ENCODE peak calls at places on chromosomes 2 and 18, in seven cellular contexts. E is heart right ventricle, Q is lung, X is K562, V is mucosa of descending colon, Z is Peyer's patch, A is astrocyte. L is an unnamed sample. For H3K4me1, the result is how much of the 10 kb centered on the place peaks cover.

GRCh38 chr2:72973566-72974435 is 56.5 kb downstream of the EMX1 start:
- DNase-seq in E (peak), Q (no peak), X (peak), V (peak), Z (peak), A (peak), L (peak)

GRCh38 chr2:159140070-159140774 is 146.3 kb downstream of the WDSUB1 start:
- DNase-seq in E (no peak), Q (no peak), X (no peak), V (no peak), Z (no peak), A (peak), L (no peak)

GRCh38 chr2:47905454-47906260 is 641 bp downstream of the FBXO11 start:
- DNase-seq in E (peak), Q (peak), X (no peak), V (peak), Z (peak), A (peak), L (peak)

GRCh38 chr18:75365230-75365629 is 62.3 kb downstream of the SMIM21 start:
- DNase-seq in E (no peak), Q (no peak), X (no peak), V (no peak), Z (no peak), A (no peak), L (no peak)

GRCh38 chr2:197599285-197599965 is 76.0 kb downstream of the RFTN2 start:
- DNase-seq in E (no peak), Q (peak), X (peak), V (peak), Z (no peak), A (no peak), L (no peak)

GRCh38 chr2:36831185-36831584 is 134.7 kb downstream of the VIT start:
- DNase-seq in E (no peak), Q (no peak), X (no peak), V (no peak), Z (no peak), A (no peak), L (no peak)

GRCh38 chr2:207459990-207460757 is 69.6 kb upstream of the CREB1 start:
- DNase-seq in E (no peak), Q (no peak), X (no peak), V (no peak), Z (no peak), A (no peak), L (no peak)

GRCh38 chr2:119522561-119523110 is 1.6 kb downstream of the SCTR start:
- DNase-seq in E (no peak), Q (no peak), X (no peak), V (no peak), Z (no peak), A (no peak), L (no peak)

GRCh38 chr2:224196789-224197188 is 157.7 kb upstream of the SERPINE2 start:
- DNase-seq in E (no peak), Q (no peak), X (no peak), V (no peak), Z (no peak), A (no peak), L (no peak)

GRCh38 chr2:167104691-167105090 is 216.4 kb downstream of the XIRP2 start:
- DNase-seq in E (no peak), Q (no peak), X (no peak), V (no peak), Z (no peak), A (no peak), L (no peak)

GRCh38 chr2:174512345-174512744 is 25.5 kb upstream of the GPR155 start:
- DNase-seq in E (no peak), Q (no peak), X (no peak), V (no peak), Z (no peak), A (no peak), L (no peak)

GRCh38 chr18:39500320-39500719 is 1934.7 kb upstream of the CELF4 start:
- DNase-seq in E (no peak), Q (no peak), X (no peak), V (no peak), Z (no peak), A (no peak), L (no peak)

GRCh38 chr2:101596346-101596745 is 101.2 kb upstream of the MAP4K4 start:
- DNase-seq in E (no peak), Q (no peak), X (no peak), V (no peak), Z (no peak), A (peak), L (no peak)

GRCh38 chr2:38751847-38752410 is 768 bp upstream of the SRSF7 start:
- DNase-seq in E (no peak), Q (no peak), X (peak), V (no peak), Z (no peak), A (no peak), L (no peak)

GRCh38 chr2:169828141-169828811 is 1.0 kb downstream of the UBR3 start:
- DNase-seq in E (peak), Q (peak), X (peak), V (peak), Z (peak), A (peak), L (peak)

GRCh38 chr2:217061916-217062315 is 202.1 kb upstream of the TNP1 start:
- DNase-seq in E (no peak), Q (no peak), X (no peak), V (no peak), Z (no peak), A (no peak), L (no peak)

GRCh38 chr2:101986804-101987740 is 4.7 kb upstream of the IL1R2 start:
- DNase-seq in E (no peak), Q (no peak), X (no peak), V (peak), Z (peak), A (no peak), L (peak)

GRCh38 chr18:74146756-74147155 is 878 bp downstream of the FBXO15 start:
- DNase-seq in E (no peak), Q (no peak), X (no peak), V (no peak), Z (no peak), A (peak), L (no peak)

GRCh38 chr2:200131307-200131706 is 175.2 kb upstream of the SPATS2L start:
- DNase-seq in E (no peak), Q (no peak), X (no peak), V (no peak), Z (no peak), A (peak), L (no peak)

GRCh38 chr2:24833821-24834732 is 40.9 kb downstream of the CENPO start:
- DNase-seq in E (no peak), Q (no peak), X (no peak), V (no peak), Z (no peak), A (no peak), L (no peak)
- H3K4me3 ChIP-seq in E (no peak), Q (no peak), X (no peak), V (no peak), Z (no peak), A (no peak), L (no peak)

GRCh38 chr2:205998601-205999000 is 87.4 kb downstream of the INO80D start:
- DNase-seq in E (no peak), Q (no peak), X (no peak), V (no peak), Z (no peak), A (peak), L (no peak)

GRCh38 chr2:205990104-205990503 is 95.9 kb downstream of the INO80D start:
- DNase-seq in E (no peak), Q (no peak), X (no peak), V (no peak), Z (no peak), A (no peak), L (no peak)

GRCh38 chr2:205996156-205996555 is 89.8 kb downstream of the INO80D start:
- DNase-seq in E (no peak), Q (no peak), X (no peak), V (no peak), Z (no peak), A (no peak), L (no peak)

GRCh38 chr2:205994344-205994743 is 91.6 kb downstream of the INO80D start:
- DNase-seq in E (no peak), Q (no peak), X (no peak), V (no peak), Z (no peak), A (no peak), L (no peak)

GRCh38 chr2:205995260-205995659 is 90.7 kb downstream of the INO80D start:
- DNase-seq in E (no peak), Q (no peak), X (no peak), V (no peak), Z (no peak), A (no peak), L (no peak)
- TF ChIP-seq CTCF in E (no peak), Q (no peak), X (no peak), V (no peak), Z (no peak), A (no peak), L (no peak)

DNA sequence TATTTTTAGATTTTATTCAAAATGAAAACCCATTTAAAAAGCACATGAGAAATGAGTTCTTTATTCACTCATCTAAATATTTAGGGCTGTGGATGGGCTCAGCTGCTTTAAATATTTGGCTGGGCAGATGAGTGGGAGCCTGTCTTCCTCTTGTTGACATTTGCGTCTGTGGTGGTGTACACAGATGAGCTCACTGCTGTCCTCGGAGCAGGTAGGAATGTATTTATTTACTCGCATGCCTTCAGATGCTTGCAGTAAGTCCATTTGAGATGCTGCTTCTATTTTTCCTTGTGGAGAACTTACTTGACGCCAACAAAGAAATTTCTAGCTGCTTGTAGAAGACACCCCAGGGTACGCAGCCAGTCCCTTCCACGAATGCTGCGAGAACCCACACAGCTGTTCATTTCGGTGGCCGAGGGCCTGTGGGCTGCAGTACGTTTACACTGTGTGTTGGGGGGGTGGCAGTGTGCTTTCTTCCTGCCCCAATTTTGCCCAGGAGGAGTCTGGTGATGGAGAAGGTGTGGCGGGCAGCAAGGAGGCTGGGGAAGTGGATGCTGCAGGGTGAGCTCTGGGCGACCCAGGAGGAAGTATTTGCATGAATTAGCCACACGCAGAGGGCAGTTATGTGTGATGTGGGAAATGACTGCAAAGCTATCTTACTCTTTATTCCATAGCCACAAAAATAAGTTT is 105.1 kb downstream of the AGAP1 start:
- DNase-seq in E (no peak), Q (no peak), X (no peak), V (no peak), Z (no peak), A (no peak), L (no peak)
- H3K4me1 ChIP-seq in E (under half), Q (under half), X (under half), V (under half), Z (under half), A (under half), L (under half)

GRCh38 chr2:219420687-219421086 is 2.5 kb downstream of the DES start:
- DNase-seq in E (no peak), Q (no peak), X (no peak), V (no peak), Z (no peak), A (no peak), L (no peak)

GRCh38 chr2:219423656-219424378 is 5.6 kb downstream of the DES start:
- DNase-seq in E (no peak), Q (no peak), X (no peak), V (no peak), Z (no peak), A (no peak), L (no peak)

GRCh38 chr2:219422944-219423534 is 4.9 kb downstream of the DES start:
- DNase-seq in E (no peak), Q (no peak), X (no peak), V (no peak), Z (no peak), A (no peak), L (no peak)

GRCh38 chr2:219419331-219420197 is 1.4 kb downstream of the DES start:
- DNase-seq in E (peak), Q (no peak), X (peak), V (no peak), Z (no peak), A (no peak), L (no peak)

DNA sequence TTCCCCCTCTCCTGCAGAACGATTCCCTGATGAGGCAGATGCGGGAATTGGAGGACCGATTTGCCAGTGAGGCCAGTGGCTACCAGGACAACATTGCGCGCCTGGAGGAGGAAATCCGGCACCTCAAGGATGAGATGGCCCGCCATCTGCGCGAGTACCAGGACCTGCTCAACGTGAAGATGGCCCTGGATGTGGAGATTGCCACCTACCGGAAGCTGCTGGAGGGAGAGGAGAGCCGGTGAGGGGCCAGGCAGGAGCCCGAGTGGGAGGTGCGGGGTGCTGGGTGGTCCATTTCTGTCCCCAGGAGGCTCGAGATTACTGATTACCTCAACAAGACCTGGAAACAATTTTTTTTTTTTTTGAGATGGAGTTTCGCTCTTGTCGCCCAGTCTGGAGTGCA is 3.1 kb downstream of the DES start:
- DNase-seq in E (no peak), Q (no peak), X (no peak), V (no peak), Z (no peak), A (no peak), L (no peak)
- H3K4me3 ChIP-seq in E (peak), Q (no peak), X (no peak), V (no peak), Z (peak), A (no peak), L (peak)

DNA sequence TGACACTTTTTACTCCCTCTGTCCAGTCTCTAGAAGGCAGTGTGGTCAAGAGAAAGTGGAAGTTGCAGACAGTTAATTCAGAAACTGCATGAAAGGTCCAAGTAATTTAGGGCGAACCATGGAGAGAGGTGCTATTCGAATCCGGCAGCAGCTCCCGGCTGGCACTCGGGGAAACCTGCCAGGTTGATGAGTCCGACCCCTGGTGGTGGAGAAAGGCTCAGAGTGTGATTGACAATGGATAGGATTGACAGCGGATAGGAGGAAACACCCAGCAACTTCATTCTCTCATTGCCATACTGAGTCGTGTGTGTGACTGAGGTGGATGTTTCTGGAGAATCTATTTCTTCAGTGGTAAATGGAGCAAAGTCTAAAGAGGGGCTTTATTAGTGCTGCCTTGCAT is 101.7 kb downstream of the DCDC2C start:
- DNase-seq in E (no peak), Q (no peak), X (peak), V (no peak), Z (no peak), A (no peak), L (no peak)
- TF ChIP-seq CTCF in E (peak), Q (no peak), X (peak), V (no peak), Z (no peak), A (peak), L (no peak)

L was measured in colonic mucosa.